ENCODE peak calls at places on chromosomes 1 and 21, in seven cellular contexts. V is astrocyte, G is endothelial cell of umbilical vein, Q is adipocyte, O is GM12878, T is GM23248, D is NT2/D1. S is an unnamed sample.

GRCh38 chr1:43256675-43257570 is 12.9 kb upstream of the TMEM125 start:
- DNase-seq in V (no peak), G (no peak), Q (no peak), O (no peak), T (no peak), D (no peak), S (no peak)

GRCh38 chr1:53577141-53578100 is 118.2 kb downstream of the DMRTB1 start:
- DNase-seq in V (no peak), G (no peak), Q (no peak), O (no peak), T (no peak), D (no peak), S (no peak)

GRCh38 chr1:9145021-9145668 is 16.2 kb upstream of the GPR157 start:
- DNase-seq in V (peak; percentile 71), G (no peak), Q (peak; percentile 45), O (no peak), T (peak; percentile 78), D (no peak), S (peak; percentile 44)

GRCh38 chr1:164602480-164603093 is 43.6 kb downstream of the PBX1 start:
- DNase-seq in V (peak; percentile 81), G (peak; percentile 53), Q (peak; percentile 77), O (no peak), T (peak; percentile 74), D (peak; percentile 76), S (peak; percentile 86)

GRCh38 chr21:16408280-16408669 is 678.5 kb downstream of the USP25 start:
- DNase-seq in V (peak; percentile 53), G (no peak), Q (no peak), O (no peak), T (no peak), D (no peak), S (peak; percentile 64)

GRCh38 chr1:177928194-177928593 is 41.7 kb downstream of the SEC16B start:
- DNase-seq in V (peak; percentile 41), G (peak; percentile 22), Q (no peak), O (no peak), T (peak; percentile 47), D (peak; percentile 33), S (peak; percentile 57)

GRCh38 chr21:45916011-45916840 is 65.3 kb upstream of the COL6A1 start:
- DNase-seq in V (no peak), G (no peak), Q (no peak), O (no peak), T (no peak), D (no peak), S (no peak)

GRCh38 chr1:98053471-98054366 is 132.9 kb upstream of the DPYD start:
- DNase-seq in V (peak; percentile 71), G (peak; percentile 85), Q (peak; percentile 90), O (no peak), T (peak; percentile 85), D (peak; percentile 79), S (peak; percentile 75)

GRCh38 chr1:57411262-57411661 is 12.6 kb downstream of the DAB1 start:
- DNase-seq in V (peak; percentile 72), G (no peak), Q (no peak), O (no peak), T (peak; percentile 22), D (peak; percentile 49), S (peak; percentile 46)

GRCh38 chr1:42429623-42430022 is 26.2 kb downstream of the ZMYND12 start:
- DNase-seq in V (peak; percentile 6), G (no peak), Q (no peak), O (no peak), T (peak; percentile 65), D (no peak), S (no peak)

GRCh38 chr1:66312316-66312715 is 221.6 kb upstream of the SGIP1 start:
- DNase-seq in V (no peak), G (no peak), Q (no peak), O (no peak), T (no peak), D (no peak), S (no peak)

GRCh38 chr1:51628715-51629590 is 12.1 kb downstream of the OSBPL9 start:
- DNase-seq in V (no peak), G (no peak), Q (no peak), O (no peak), T (no peak), D (no peak), S (no peak)

GRCh38 chr1:101112051-101112770 is 86.6 kb upstream of the DPH5 start:
- DNase-seq in V (no peak), G (peak; percentile 93), Q (no peak), O (peak; percentile 43), T (no peak), D (no peak), S (no peak)

GRCh38 chr1:235473808-235474207 is 30.4 kb downstream of the B3GALNT2 start:
- DNase-seq in V (no peak), G (no peak), Q (no peak), O (no peak), T (peak; percentile 38), D (no peak), S (no peak)

GRCh38 chr1:2271841-2272655 is 43.9 kb downstream of the SKI start:
- DNase-seq in V (no peak), G (no peak), Q (no peak), O (no peak), T (no peak), D (no peak), S (no peak)

GRCh38 chr1:110050602-110051261 is 16.3 kb downstream of the STRIP1 start:
- DNase-seq in V (no peak), G (no peak), Q (peak; percentile 46), O (no peak), T (peak; percentile 82), D (no peak), S (no peak)

GRCh38 chr1:156386949-156387898 is 18.2 kb downstream of the RHBG start:
- DNase-seq in V (no peak), G (no peak), Q (no peak), O (no peak), T (no peak), D (no peak), S (no peak)
- H3K9ac ChIP-seq in V (no peak overlapping the region), G (no peak overlapping the region), Q (no peak overlapping the region), O (no peak overlapping the region), T (no peak overlapping the region), D (peak overlapping the region; percentile 66), S (no peak overlapping the region)

DNA sequence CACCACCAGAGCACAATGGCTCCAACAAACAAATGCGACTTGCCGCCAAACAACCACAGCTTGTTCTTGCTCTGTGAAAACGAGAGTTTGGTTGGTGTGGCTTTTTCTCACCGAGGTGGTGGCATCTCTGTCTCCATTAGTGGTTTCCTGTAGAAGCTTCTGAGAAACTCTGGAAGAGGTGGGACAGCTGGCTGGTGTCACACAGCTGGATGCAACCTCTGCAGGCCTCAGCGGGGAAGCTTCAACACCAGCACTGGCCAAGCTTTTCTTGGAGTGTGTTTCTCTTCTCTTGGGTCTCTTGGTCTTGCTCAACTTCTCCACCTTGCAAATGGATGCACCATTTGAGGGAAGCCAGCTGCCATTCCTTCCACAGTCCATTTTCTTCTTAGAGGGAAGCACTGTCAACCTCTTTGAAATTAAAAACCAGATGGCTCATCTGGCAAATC is 124.8 kb downstream of the KCNN3 start:
- DNase-seq in V (no peak), G (no peak), Q (no peak), O (peak; percentile 59), T (no peak), D (no peak), S (peak; percentile 18)
- H3K4me3 ChIP-seq in V (no peak overlapping the region), G (no peak overlapping the region), Q (no peak overlapping the region), O (no peak overlapping the region), T (no peak overlapping the region), D (no peak overlapping the region), S (no peak overlapping the region)

DNA sequence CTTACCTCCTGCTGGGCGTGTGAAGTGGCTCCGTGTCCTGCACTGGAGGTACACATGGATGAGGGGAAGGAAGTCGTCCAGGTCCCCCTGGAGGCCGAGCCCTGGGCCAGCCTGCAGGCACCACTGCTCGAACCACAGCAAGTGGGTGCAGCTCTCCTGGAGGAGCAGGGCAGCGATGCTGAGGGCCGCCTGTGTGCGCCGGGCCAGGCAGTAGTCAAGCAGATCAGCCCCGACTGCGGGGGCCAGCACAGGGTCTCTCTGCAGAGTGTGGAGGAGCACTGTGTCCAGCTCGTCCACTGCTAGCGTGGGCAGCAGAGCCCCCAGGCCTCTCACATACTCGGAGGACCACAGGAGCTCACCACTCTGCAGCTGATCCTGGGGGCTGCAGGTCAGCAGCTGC is 45.9 kb downstream of the URB1 start:
- DNase-seq in V (no peak), G (no peak), Q (no peak), O (no peak), T (no peak), D (no peak), S (no peak)
- H3K36me3 ChIP-seq in V (peaks cover 68% of the 10 kb centered on the region), G (peaks cover 59% of the 10 kb centered on the region), Q (peaks cover 100% of the 10 kb centered on the region), O (peaks cover 57% of the 10 kb centered on the region), T (peaks cover 51% of the 10 kb centered on the region), D (peaks cover 99% of the 10 kb centered on the region), S (peaks cover 24% of the 10 kb centered on the region)

GRCh38 chr1:240306673-240307072 is 215.0 kb downstream of the FMN2 start:
- DNase-seq in V (peak; percentile 87), G (no peak), Q (peak; percentile 39), O (no peak), T (peak; percentile 57), D (no peak), S (no peak)

GRCh38 chr1:240309804-240310203 is 218.1 kb downstream of the FMN2 start:
- DNase-seq in V (no peak), G (no peak), Q (no peak), O (no peak), T (no peak), D (no peak), S (no peak)

GRCh38 chr1:240312872-240313271 is 221.2 kb downstream of the FMN2 start:
- DNase-seq in V (peak; percentile 90), G (no peak), Q (peak; percentile 86), O (no peak), T (peak; percentile 95), D (no peak), S (peak; percentile 89)

GRCh38 chr1:240308061-240308460 is 216.4 kb downstream of the FMN2 start:
- DNase-seq in V (no peak), G (no peak), Q (no peak), O (no peak), T (no peak), D (no peak), S (no peak)

GRCh38 chr1:240310226-240310925 is 218.7 kb downstream of the FMN2 start:
- DNase-seq in V (peak; percentile 86), G (no peak), Q (peak; percentile 85), O (no peak), T (peak; percentile 77), D (no peak), S (peak; percentile 88)
- H3K9ac ChIP-seq in V (no peak overlapping the region), G (no peak overlapping the region), Q (peak overlapping the region; percentile 56), O (no peak overlapping the region), T (peak overlapping the region; percentile 24), D (no peak overlapping the region), S (no peak overlapping the region)

S was measured in fibroblast of lung.